ENCODE peak calls at places on chromosome 10, in four cellular contexts. G is CD8-positive, alpha-beta T cell; H is heart left ventricle; B is breast epithelium. Y is an unnamed sample.
A peak's percentile ranks its signal among the peaks of the same experiment; 100 is the strongest.

GRCh38 chr10:14389981-14390590 is 59.4 kb upstream of the FRMD4A start:
- DNase-seq in B (no peak), G (no peak), H (no peak), Y (no peak)

GRCh38 chr10:14660872-14661271 is 113.8 kb downstream of the FAM107B start:
- DNase-seq in B (no peak), H (no peak), G (no peak), Y (no peak)

GRCh38 chr10:5546891-5547683 is 22.3 kb downstream of the CALML3 start:
- DNase-seq in G (no peak), H (peak; percentile 40), B (peak; percentile 51), Y (no peak)

GRCh38 chr10:29409241-29410051 is 120.6 kb downstream of the LYZL1 start:
- DNase-seq in B (peak; percentile 74), H (peak; percentile 89), G (peak; percentile 20), Y (peak; percentile 83)

GRCh38 chr10:124092270-124093075 is 925 bp downstream of the CHST15 start:
- DNase-seq in G (no peak), B (no peak), H (peak; percentile 82), Y (peak; percentile 39)

GRCh38 chr10:133274751-133275682 is 1.7 kb downstream of the ADAM8 start:
- DNase-seq in B (no peak), H (peak; percentile 53), G (peak; percentile 62), Y (peak; percentile 49)

GRCh38 chr10:3955954-3956617 is 171.1 kb upstream of the KLF6 start:
- DNase-seq in B (no peak), H (no peak), G (no peak), Y (no peak)

GRCh38 chr10:124694467-124695195 is 49.5 kb downstream of the FAM53B start:
- DNase-seq in B (no peak), H (peak; percentile 48), G (no peak), Y (no peak)

GRCh38 chr10:71708301-71708703 is 11.3 kb downstream of the C10orf105 start:
- DNase-seq in H (peak; percentile 86), B (no peak), G (peak; percentile 49), Y (peak; percentile 42)

GRCh38 chr10:122795924-122796323 is 49.7 kb downstream of the CUZD1 start:
- DNase-seq in H (no peak), G (no peak), B (no peak), Y (no peak)

GRCh38 chr10:125175807-125176206 is 15.4 kb upstream of the CTBP2 start:
- DNase-seq in B (no peak), G (no peak), H (no peak), Y (no peak)

GRCh38 chr10:130141878-130142277 is 5.7 kb downstream of the GLRX3 start:
- DNase-seq in G (no peak), H (no peak), B (no peak), Y (no peak)

GRCh38 chr10:118045842-118046490 is 775 bp downstream of the RAB11FIP2 start:
- DNase-seq in B (peak; percentile 51), H (no peak), G (no peak), Y (peak; percentile 68)

GRCh38 chr10:121525276-121526039 is 72.8 kb downstream of the FGFR2 start:
- DNase-seq in B (no peak), H (no peak), G (no peak), Y (no peak)

GRCh38 chr10:84424731-84425165 is 96.4 kb downstream of the CCSER2 start:
- DNase-seq in H (peak; percentile 76), B (peak; percentile 84), G (no peak), Y (peak; percentile 64)

GRCh38 chr10:78393094-78393493 is 359.4 kb downstream of the RPS24 start:
- DNase-seq in B (no peak), G (no peak), H (no peak), Y (no peak)

GRCh38 chr10:2387672-2388071 is 650.3 kb upstream of the ADARB2 start:
- DNase-seq in H (no peak), B (no peak), G (no peak), Y (no peak)

GRCh38 chr10:112634096-112634830 is 187.2 kb downstream of the VTI1A start:
- DNase-seq in H (no peak), G (no peak), B (no peak), Y (no peak)

GRCh38 chr10:79454259-79454658 is 8.8 kb upstream of the ZCCHC24 start:
- DNase-seq in H (no peak), G (no peak), B (no peak), Y (no peak)

GRCh38 chr10:132654708-132655661 is 117.4 kb downstream of the INPP5A start:
- DNase-seq in B (no peak), H (no peak), G (peak; percentile 43), Y (peak; percentile 68)

GRCh38 chr10:3010819-3011422 is 56.4 kb upstream of the PFKP start:
- DNase-seq in G (no peak), B (no peak), H (no peak), Y (no peak)

GRCh38 chr10:114862456-114862855 is 40.9 kb downstream of the FHIP2A start:
- DNase-seq in H (no peak), G (no peak), B (no peak), Y (no peak)

GRCh38 chr10:114856544-114857287 is 35.1 kb downstream of the FHIP2A start:
- DNase-seq in B (no peak), G (no peak), H (no peak), Y (no peak)

GRCh38 chr10:114857922-114858629 is 36.5 kb downstream of the FHIP2A start:
- DNase-seq in B (no peak), G (no peak), H (no peak), Y (no peak)

GRCh38 chr10:114855776-114856543 is 34.4 kb downstream of the FHIP2A start:
- DNase-seq in G (no peak), B (no peak), H (no peak), Y (no peak)

DNA sequence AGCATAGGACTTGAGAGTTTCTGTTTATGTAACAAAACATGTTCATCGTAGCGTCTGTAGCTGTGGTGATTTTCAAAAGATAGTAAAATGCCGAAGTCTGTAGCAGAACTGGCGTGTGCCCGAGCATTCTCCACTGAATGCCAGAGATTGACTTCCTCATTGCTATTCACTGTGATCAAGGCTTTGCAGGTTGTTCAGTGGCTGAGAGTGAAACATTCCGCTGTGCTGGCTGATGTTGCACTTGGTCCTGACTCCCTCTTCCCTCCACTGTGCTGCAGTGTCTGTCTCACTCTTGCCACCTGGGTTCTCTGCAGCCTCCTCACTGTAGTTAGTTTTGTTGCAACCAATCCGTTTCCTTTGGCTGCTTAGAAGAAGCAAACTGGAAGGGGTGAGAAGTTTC is 37.6 kb downstream of the FHIP2A start:
- DNase-seq in B (no peak), H (no peak), G (no peak), Y (no peak)
- H3K4me3 ChIP-seq in B (no peak overlapping the region), H (no peak overlapping the region), G (no peak overlapping the region), Y (no peak overlapping the region)

GRCh38 chr10:63711866-63712716 is 190.9 kb downstream of the REEP3 start:
- DNase-seq in G (no peak), B (peak; percentile 97), H (peak; percentile 94), Y (peak; percentile 94)
- H3K4me1 ChIP-seq in G (no peaks in the 10 kb centered on the region), B (peaks cover 15% of the 10 kb centered on the region), H (peaks cover 46% of the 10 kb centered on the region), Y (peaks cover 25% of the 10 kb centered on the region)

GRCh38 chr10:49394933-49395740 is 752 bp downstream of the DRGX start:
- DNase-seq in H (no peak), G (no peak), B (no peak), Y (peak; percentile 85)

GRCh38 chr10:49396666-49396999 is 744 bp upstream of the DRGX start:
- DNase-seq in B (no peak), G (no peak), H (no peak), Y (no peak)

GRCh38 chr10:49398000-49398861 is 2.3 kb upstream of the DRGX start:
- DNase-seq in B (peak; percentile 61), H (peak; percentile 83), G (peak; percentile 46), Y (no peak)

GRCh38 chr10:49397036-49397999 is 1.4 kb upstream of the DRGX start:
- DNase-seq in H (no peak), B (no peak), G (no peak), Y (no peak)

GRCh38 chr10:49395741-49396665 is at the start of gene DRGX:
- DNase-seq in H (no peak), B (no peak), G (no peak), Y (peak; percentile 36)
- H3K27me3 ChIP-seq in H (peaks cover 99% of the 10 kb centered on the region), B (peaks cover 92% of the 10 kb centered on the region), G (peaks cover 42% of the 10 kb centered on the region), Y (no peaks in the 10 kb centered on the region)

DNA sequence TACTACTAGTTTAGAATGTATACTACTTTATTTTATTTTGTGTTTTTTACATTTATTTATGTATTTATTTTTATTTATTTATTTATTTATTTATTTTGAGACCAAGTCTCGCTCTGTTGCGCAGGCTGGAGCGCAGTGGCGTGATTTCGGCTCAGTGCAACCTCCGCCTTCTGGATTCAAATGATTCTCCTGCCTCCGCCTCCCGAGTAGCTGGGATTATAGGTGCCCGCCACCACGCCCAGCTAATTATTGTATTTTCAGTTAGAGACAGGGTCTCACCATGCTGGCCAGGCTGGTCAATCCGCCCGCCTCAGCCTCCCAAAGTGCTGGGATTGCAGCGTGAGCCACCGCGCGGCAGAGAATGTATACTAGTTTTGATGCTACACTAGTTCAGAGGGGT is 2.0 kb upstream of the PARD3 start:
- DNase-seq in G (no peak), B (no peak), H (no peak), Y (no peak)
- H3K4me3 ChIP-seq in G (no peak overlapping the region), B (no peak overlapping the region), H (no peak overlapping the region), Y (no peak overlapping the region)

GRCh38 chr10:31754803-31755624 is 173.6 kb downstream of the ARHGAP12 start:
- DNase-seq in H (no peak), B (no peak), G (no peak), Y (peak; percentile 60)

GRCh38 chr10:31752167-31752566 is 176.5 kb downstream of the ARHGAP12 start:
- DNase-seq in B (no peak), G (no peak), H (no peak), Y (no peak)

GRCh38 chr10:31751401-31752080 is 177.1 kb downstream of the ARHGAP12 start:
- DNase-seq in G (no peak), H (no peak), B (no peak), Y (no peak)

GRCh38 chr10:31756131-31757119 is 172.2 kb downstream of the ARHGAP12 start:
- DNase-seq in G (no peak), B (no peak), H (no peak), Y (no peak)

DNA sequence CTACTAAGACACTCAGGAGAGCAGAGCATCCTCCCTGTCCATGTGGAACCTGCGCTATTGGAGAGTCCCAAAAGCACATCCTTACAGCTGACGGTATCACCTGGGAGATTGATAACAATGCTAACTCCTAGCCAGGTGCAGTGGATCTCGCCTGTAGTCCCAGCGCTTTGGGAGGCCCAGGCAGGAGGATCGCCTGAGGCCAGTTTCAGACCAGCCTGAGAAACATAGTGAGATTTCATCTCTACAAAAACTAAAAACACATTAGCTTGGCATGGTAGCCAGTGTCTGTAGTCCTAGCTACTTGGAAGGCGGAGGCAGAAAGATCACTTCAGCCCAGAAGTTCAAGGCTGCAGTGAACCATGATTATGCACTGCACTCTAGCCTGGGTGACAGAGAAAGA is 174.9 kb downstream of the ARHGAP12 start:
- DNase-seq in B (no peak), G (no peak), H (no peak), Y (no peak)
- H3K4me1 ChIP-seq in B (no peaks in the 10 kb centered on the region), G (no peaks in the 10 kb centered on the region), H (peaks cover 57% of the 10 kb centered on the region), Y (peaks cover 45% of the 10 kb centered on the region)